ENCODE peak calls at places on chromosomes 6 and 20, in seven cellular contexts. Y is astrocyte of the spinal cord; C is ELF-1; I is stimulated activated CD8-positive, alpha-beta memory T cell treated with anti-CD3 and anti-CD28 coated beads, Interleukin-12 subunit alpha, Interleukin-12 subunit beta, amount 100 ng/mL, for 4 hours; V is Right ventricle myocardium inferior; W is NCI-H1105; J is MCF 10A. Q is an unnamed sample.

GRCh38 chr6:166786704-166787293 is 159.7 kb upstream of the RPS6KA2 start:
- DNase-seq in J (peak; percentile 74), C (peak; percentile 25), W (peak; percentile 93), Y (peak; percentile 67), I (no peak), V (no peak), Q (no peak)

GRCh38 chr6:20117474-20117873 is 94.8 kb downstream of the MBOAT1 start:
- DNase-seq in I (no peak), J (peak; percentile 38), V (no peak), C (peak; percentile 61), W (no peak), Y (no peak), Q (no peak)

GRCh38 chr20:34771680-34772081 is 53.8 kb downstream of the NCOA6 start:
- DNase-seq in I (no peak), Y (no peak), V (no peak), W (no peak), C (no peak), J (peak; percentile 18), Q (no peak)

GRCh38 chr6:21350917-21351316 is 242.6 kb upstream of the SOX4 start:
- DNase-seq in I (no peak), V (no peak), J (no peak), W (no peak), C (no peak), Y (no peak), Q (no peak)

GRCh38 chr20:25310268-25310920 is 62.5 kb downstream of the PYGB start:
- DNase-seq in J (peak; percentile 91), C (peak; percentile 69), I (no peak), V (peak; percentile 64), Y (peak; percentile 87), W (no peak), Q (peak; percentile 64)

GRCh38 chr20:14142964-14143627 is 147.8 kb downstream of the MACROD2 start:
- DNase-seq in J (no peak), I (no peak), C (no peak), W (no peak), V (no peak), Y (peak; percentile 46), Q (no peak)

GRCh38 chr20:33668087-33668790 is 1.5 kb downstream of the ACTL10 start:
- DNase-seq in I (peak; percentile 59), V (peak; percentile 93), J (no peak), Y (peak; percentile 71), C (no peak), W (peak; percentile 72), Q (peak; percentile 91)

GRCh38 chr6:84921891-84922290 is 157.5 kb upstream of the TBX18 start:
- DNase-seq in C (no peak), V (no peak), W (no peak), J (no peak), I (no peak), Y (no peak), Q (no peak)

GRCh38 chr6:7129784-7130569 is 22.2 kb downstream of the RREB1 start:
- DNase-seq in V (no peak), I (no peak), C (no peak), Y (peak; percentile 65), W (no peak), J (peak; percentile 89), Q (no peak)

GRCh38 chr6:40719671-40720374 is 132.7 kb upstream of the LRFN2 start:
- DNase-seq in W (no peak), J (peak; percentile 8), V (no peak), Y (peak; percentile 65), C (peak; percentile 63), I (no peak), Q (no peak)

GRCh38 chr6:71123051-71123450 is 165.6 kb upstream of the OGFRL1 start:
- DNase-seq in W (no peak), C (no peak), V (no peak), J (no peak), I (no peak), Y (peak; percentile 81), Q (no peak)

GRCh38 chr6:15106958-15107643 is 138.8 kb upstream of the JARID2 start:
- DNase-seq in Y (no peak), J (no peak), W (no peak), V (no peak), C (no peak), I (no peak), Q (no peak)

GRCh38 chr6:30101423-30101938 is 11.4 kb downstream of the TRIM31 start:
- DNase-seq in W (no peak), J (no peak), Y (no peak), C (no peak), I (no peak), V (no peak), Q (no peak)

GRCh38 chr6:108166664-108167448 is 1.0 kb downstream of the NR2E1 start:
- DNase-seq in J (no peak), C (peak; percentile 53), W (no peak), Y (no peak), I (no peak), V (no peak), Q (peak; percentile 76)

GRCh38 chr6:1311400-1312192 is at the start of gene FOXQ1:
- DNase-seq in I (no peak), Y (peak; percentile 39), V (no peak), C (peak; percentile 36), W (peak; percentile 58), J (peak; percentile 45), Q (peak; percentile 76)

GRCh38 chr6:31498748-31499147 is 803 bp downstream of the MICB start:
- DNase-seq in W (no peak), C (peak; percentile 51), I (no peak), J (no peak), Y (no peak), V (no peak), Q (peak; percentile 24)

GRCh38 chr6:41372526-41373366 is 37.3 kb downstream of the NCR2 start:
- DNase-seq in C (peak; percentile 36), V (no peak), Y (peak; percentile 26), I (no peak), J (no peak), W (no peak), Q (peak; percentile 75)

GRCh38 chr6:46323312-46323965 is 152.7 kb upstream of the ENPP5 start:
- DNase-seq in Y (peak; percentile 86), W (no peak), J (peak; percentile 77), V (no peak), I (no peak), C (no peak), Q (no peak)

GRCh38 chr6:143545976-143546547 is 34.5 kb upstream of the FUCA2 start:
- DNase-seq in Y (peak; percentile 51), I (no peak), W (no peak), J (no peak), C (no peak), V (no peak), Q (no peak)

GRCh38 chr20:3248167-3248992 is 9.4 kb upstream of the SLC4A11 start:
- DNase-seq in I (no peak), J (no peak), Y (peak; percentile 36), C (peak; percentile 67), W (no peak), V (peak; percentile 64), Q (peak; percentile 83)